ENCODE peak calls at places on chromosomes 7 and 10, in four cellular contexts. R, P, F and E are unnamed samples.

GRCh38 chr10:17001961-17002749 is 127.5 kb downstream of the CUBN start:
- DNase-seq in F (no peak), P (no peak), R (no peak), E (no peak)

GRCh38 chr10:88952647-88953111 is at the start of gene ACTA2:
- DNase-seq in P (no peak), R (no peak), F (peak), E (no peak)

GRCh38 chr7:39248041-39248692 is 270.5 kb downstream of the POU6F2 start:
- DNase-seq in R (no peak), F (no peak), P (no peak), E (no peak)

GRCh38 chr7:124764847-124765400 is 668 bp downstream of the GPR37 start:
- DNase-seq in F (peak), P (no peak), R (peak), E (peak)

GRCh38 chr10:71234970-71235681 is 22.8 kb downstream of the UNC5B start:
- DNase-seq in R (no peak), P (peak), F (peak), E (no peak)

GRCh38 chr7:121079425-121080169 is 91.1 kb downstream of the CPED1 start:
- DNase-seq in R (no peak), F (no peak), P (no peak), E (no peak)

GRCh38 chr7:23261843-23262452 is 15.4 kb downstream of the GPNMB start:
- DNase-seq in R (peak), P (peak), F (peak), E (peak)

GRCh38 chr7:137547477-137547876 is 203.9 kb upstream of the PTN start:
- DNase-seq in P (no peak), F (no peak), R (no peak), E (no peak)

GRCh38 chr7:134865001-134865845 is 85.8 kb downstream of the CALD1 start:
- DNase-seq in P (no peak), F (no peak), R (no peak), E (no peak)

GRCh38 chr10:14093735-14094484 is 236.8 kb downstream of the FRMD4A start:
- DNase-seq in F (peak), R (no peak), P (no peak), E (no peak)

GRCh38 chr10:70378122-70378521 is 4.3 kb downstream of the LRRC20 start:
- DNase-seq in P (no peak), R (no peak), F (no peak), E (no peak)

GRCh38 chr10:5892007-5892406 is 2.0 kb downstream of the FBH1 start:
- DNase-seq in P (no peak), R (no peak), F (no peak), E (no peak)

GRCh38 chr7:90233569-90233968 is 11.4 kb upstream of the CFAP69 start:
- DNase-seq in R (no peak), F (no peak), P (no peak), E (no peak)

GRCh38 chr7:116570306-116570705 is 45.5 kb downstream of the CAV1 start:
- DNase-seq in P (no peak), F (no peak), R (no peak), E (no peak)

GRCh38 chr10:47303105-47303504 is 3.1 kb downstream of the GDF10 start:
- DNase-seq in R (no peak), F (no peak), P (no peak), E (no peak)

GRCh38 chr7:133562617-133563016 is 309.7 kb downstream of the EXOC4 start:
- DNase-seq in R (no peak), F (no peak), P (no peak), E (no peak)

GRCh38 chr10:19918800-19919199 is 102.6 kb downstream of the PLXDC2 start:
- DNase-seq in R (no peak), P (no peak), F (no peak), E (no peak)

GRCh38 chr10:133391761-133392518 is 2.0 kb upstream of the MTG1 start:
- DNase-seq in R (no peak), P (no peak), F (no peak), E (no peak)

GRCh38 chr10:670038-670437 is 19.4 kb downstream of the DIP2C start:
- DNase-seq in R (no peak), F (no peak), P (no peak), E (no peak)

DNA sequence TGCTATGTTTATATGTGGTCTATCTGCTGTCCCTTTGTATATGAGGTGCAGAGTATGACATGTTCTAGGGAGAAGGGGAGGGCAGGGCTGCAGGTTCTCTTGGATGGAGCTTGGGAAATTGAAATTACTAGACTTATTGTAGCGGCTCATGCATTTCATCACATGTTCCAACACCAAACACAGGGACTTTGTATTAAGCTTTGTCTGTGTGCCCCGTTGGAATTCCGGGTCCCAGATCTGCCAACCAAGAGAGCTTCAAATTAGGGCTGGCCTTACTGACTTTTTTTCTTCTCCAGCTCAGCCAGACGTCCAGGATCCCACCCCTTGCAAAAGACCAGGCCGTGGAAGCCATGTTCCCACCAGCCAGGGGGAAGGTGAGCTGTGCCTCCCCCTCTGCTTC is 3.4 kb downstream of the ZNF789 start:
- DNase-seq in P (no peak), R (no peak), F (no peak), E (no peak)
- TF ChIP-seq TAF1 in P (no peak), R (no peak), F (no peak), E (no peak)

GRCh38 chr10:27865221-27865635 is 119.6 kb upstream of the MKX start:
- DNase-seq in P (no peak), R (no peak), F (no peak), E (no peak)
- TF ChIP-seq TAF1 in P (no peak), R (no peak), F (no peak), E (no peak)

DNA sequence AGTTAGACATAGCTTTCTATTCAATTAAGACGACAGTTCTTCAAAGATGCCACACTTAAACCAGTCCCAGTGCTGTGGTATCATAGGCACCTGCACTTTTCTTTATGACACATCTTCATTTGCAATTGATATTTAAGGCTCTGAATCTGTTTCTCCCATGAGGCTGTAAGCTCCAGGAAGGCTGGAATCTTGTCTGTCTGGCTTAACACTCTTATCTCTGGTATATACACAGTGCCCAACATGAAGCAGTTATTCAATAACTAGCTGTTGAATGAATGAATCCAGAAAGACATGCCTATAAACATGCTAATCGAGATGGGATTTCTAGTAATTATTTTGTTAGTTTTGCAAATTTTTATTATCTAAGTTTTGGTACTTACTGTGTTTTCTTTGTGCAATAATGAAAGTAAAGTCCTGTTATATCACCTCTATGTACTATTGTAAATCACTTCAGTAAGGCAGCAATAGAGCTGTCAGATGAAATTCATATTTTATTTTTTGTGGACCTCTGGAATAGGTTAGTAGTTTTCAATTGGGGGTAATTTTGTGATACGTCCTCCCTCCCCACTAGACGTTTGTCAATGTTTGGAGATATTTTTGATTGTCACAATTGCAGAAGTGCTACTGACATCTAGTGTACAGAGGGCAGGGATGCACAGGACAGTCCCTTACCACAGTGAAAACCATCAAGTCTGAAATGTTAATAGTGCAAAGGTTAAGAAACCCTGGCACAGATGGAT is 51.3 kb upstream of the STEAP4 start:
- DNase-seq in F (peak), R (no peak), P (no peak), E (no peak)
- TF ChIP-seq TAF1 in F (no peak), R (no peak), P (no peak), E (no peak)

GRCh38 chr7:91916068-91916440 is 24.6 kb upstream of the AKAP9 start:
- DNase-seq in F (no peak), R (no peak), P (no peak), E (no peak)
- TF ChIP-seq TAF1 in F (no peak), R (no peak), P (no peak), E (no peak)

DNA sequence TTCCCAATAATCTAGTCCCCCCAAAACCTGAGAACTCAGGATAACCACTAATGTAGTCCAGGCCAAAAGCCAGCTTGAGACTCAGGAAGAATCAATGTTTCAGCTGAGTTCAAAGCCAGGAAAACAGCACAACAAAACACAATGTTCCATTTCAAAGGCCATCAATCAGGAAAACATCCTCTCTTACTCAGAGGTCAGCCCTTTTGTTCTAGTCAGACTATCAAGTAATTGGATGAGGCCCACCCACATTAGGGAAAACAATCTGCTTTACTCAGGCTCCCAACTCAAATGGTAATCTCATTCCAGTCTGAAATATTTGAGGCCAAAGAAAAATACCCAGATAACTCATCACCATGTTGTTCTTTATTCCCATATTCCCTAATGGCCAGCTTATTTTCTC is 152.2 kb downstream of the SDHAF3 start:
- DNase-seq in P (no peak), F (no peak), R (no peak), E (no peak)
- TF ChIP-seq TAF1 in P (no peak), F (no peak), R (no peak), E (no peak)

GRCh38 chr7:94111009-94111408 is 106.9 kb upstream of the BET1 start:
- DNase-seq in F (no peak), P (no peak), R (no peak), E (no peak)

GRCh38 chr7:94109556-94109955 is 105.4 kb upstream of the BET1 start:
- DNase-seq in R (no peak), P (no peak), F (no peak), E (no peak)

DNA sequence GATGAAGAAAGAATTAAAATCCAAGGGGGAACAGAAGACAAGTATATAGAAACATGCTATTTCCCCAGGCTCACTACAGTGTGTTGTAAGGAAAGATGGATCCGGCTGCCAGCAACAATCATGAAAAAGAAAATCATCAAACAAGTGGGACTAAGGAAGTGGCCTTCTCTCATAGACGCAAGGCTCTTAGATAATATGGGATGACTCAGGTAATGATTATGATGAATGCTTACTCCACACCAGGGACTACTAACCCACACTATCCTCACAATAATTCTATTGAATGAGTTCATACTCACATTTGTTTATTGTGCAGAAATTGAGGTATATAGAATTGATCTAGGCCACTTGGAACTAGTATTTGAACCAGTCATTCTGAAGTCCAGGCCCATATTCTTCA is 111.2 kb upstream of the BET1 start:
- DNase-seq in P (no peak), F (no peak), R (no peak), E (no peak)
- TF ChIP-seq TAF1 in P (no peak), F (no peak), R (no peak), E (no peak)

GRCh38 chr7:30448461-30449189 is 30.0 kb downstream of the NOD1 start:
- DNase-seq in P (no peak), R (no peak), F (peak), E (no peak)

GRCh38 chr7:30452278-30452930 is 26.2 kb downstream of the NOD1 start:
- DNase-seq in F (no peak), P (no peak), R (no peak), E (no peak)

GRCh38 chr7:30451539-30452277 is 26.9 kb downstream of the NOD1 start:
- DNase-seq in R (no peak), F (no peak), P (no peak), E (no peak)

GRCh38 chr7:30450983-30451497 is 27.5 kb downstream of the NOD1 start:
- DNase-seq in P (no peak), R (no peak), F (peak), E (no peak)

DNA sequence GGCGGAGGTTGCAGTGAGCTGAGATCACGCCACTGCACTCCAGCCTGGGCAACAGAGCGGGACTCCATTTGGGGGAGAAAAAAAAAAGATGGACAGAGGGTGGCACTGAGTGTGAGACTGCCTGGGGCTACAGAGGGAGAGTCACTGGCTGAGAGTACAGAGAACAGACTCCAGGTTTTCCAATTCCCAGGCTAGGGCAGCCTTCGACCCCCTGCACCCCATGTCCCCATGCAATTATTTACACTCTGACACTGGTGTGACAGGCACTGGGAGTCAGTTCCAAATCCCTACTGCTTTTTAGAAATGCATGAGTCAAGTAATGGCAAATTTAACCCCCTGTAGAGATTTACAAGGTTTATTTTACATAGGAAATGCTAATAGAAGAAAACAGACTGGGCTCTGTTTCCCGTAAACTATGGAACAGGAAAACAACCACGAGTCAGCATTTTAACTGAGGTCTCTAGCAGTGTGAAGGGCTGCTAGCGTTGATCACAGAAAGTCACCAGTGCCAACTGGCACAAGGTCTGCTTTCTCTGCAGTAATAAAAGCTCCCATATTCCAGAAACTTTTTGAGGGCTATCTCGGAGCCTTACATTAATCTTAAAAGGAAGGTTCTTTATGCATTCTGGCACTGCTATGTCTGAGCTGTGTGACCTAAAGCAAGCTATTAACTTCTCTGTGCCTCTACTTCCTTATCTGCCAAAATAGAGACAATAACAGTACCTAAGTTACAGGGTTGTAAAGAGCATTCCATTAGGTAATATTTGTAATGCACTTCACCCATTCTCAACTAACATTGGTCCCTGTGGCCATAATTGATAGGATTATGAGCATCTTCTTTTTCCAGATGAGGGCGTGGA is 28.2 kb downstream of the NOD1 start:
- DNase-seq in P (no peak), F (no peak), R (no peak), E (no peak)
- TF ChIP-seq TAF1 in P (no peak), F (no peak), R (no peak), E (no peak)

GRCh38 chr7:957418-958220 is 3.1 kb upstream of the ADAP1 start:
- DNase-seq in F (peak), R (no peak), P (no peak), E (no peak)
- TF ChIP-seq TAF1 in F (no peak), R (no peak), P (no peak), E (no peak)

GRCh38 chr7:79458796-79459195 is 5.3 kb upstream of the MAGI2 start:
- DNase-seq in R (no peak), F (no peak), P (no peak), E (no peak)

GRCh38 chr7:79459381-79459780 is 5.9 kb upstream of the MAGI2 start:
- DNase-seq in P (no peak), F (no peak), R (no peak), E (no peak)

GRCh38 chr7:79462334-79462733 is 8.9 kb upstream of the MAGI2 start:
- DNase-seq in P (no peak), R (no peak), F (no peak), E (no peak)

GRCh38 chr7:79461660-79462059 is 8.2 kb upstream of the MAGI2 start:
- DNase-seq in P (no peak), F (no peak), R (no peak), E (no peak)
- TF ChIP-seq TAF1 in P (no peak), F (no peak), R (no peak), E (no peak)

GRCh38 chr7:32588657-32589056 is 93.4 kb downstream of the AVL9 start:
- DNase-seq in R (peak), P (no peak), F (no peak), E (no peak)

GRCh38 chr7:32587431-32587948 is 92.2 kb downstream of the AVL9 start:
- DNase-seq in F (no peak), P (no peak), R (no peak), E (no peak)

GRCh38 chr7:32583791-32584190 is 88.5 kb downstream of the AVL9 start:
- DNase-seq in R (no peak), F (no peak), P (no peak), E (no peak)

GRCh38 chr7:32582036-32582435 is 86.7 kb downstream of the AVL9 start:
- DNase-seq in P (no peak), R (no peak), F (no peak), E (no peak)

DNA sequence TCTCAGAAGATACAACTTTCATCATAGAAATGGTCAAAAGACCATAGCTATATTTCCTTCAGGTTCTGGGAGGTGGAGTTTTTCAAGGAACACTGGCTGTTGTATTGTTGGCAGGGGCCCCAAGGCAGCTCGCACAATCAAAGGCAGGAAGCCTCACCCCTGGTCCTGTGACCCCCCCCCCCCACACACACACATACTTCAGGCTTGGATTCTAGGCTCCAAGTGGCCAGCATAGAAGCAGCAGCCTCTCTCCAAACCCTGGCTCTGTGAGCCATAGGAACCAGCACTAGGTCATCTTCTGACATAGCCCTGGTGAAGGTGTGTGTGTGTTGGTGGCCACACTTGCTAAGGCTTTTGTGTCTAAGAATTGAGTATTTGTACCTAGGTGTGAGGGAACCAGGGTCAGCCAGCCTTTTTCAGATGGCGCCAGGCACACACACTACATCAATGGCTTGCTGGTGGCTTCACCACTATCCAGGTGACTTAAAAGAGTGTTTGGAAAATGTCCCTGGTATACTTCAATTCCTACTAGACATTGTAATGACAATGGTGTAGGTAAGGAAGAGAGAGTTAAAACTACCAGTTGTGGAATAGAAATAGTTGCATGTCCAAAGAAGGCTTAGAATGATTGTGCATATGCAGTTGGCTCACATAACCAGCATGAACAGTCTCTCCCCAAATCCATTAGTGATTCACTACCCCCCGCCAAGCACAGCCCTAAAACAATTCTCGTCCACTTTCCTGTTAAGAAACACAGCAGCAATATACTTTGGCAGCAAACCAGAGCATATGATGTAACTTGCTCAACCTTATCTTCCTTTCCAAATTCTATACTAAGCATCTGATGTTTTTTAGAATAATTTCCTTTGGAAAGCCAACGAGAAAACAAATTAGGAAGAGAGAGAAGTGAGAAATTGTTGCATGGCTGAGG is 91.3 kb downstream of the AVL9 start:
- DNase-seq in P (peak), R (no peak), F (no peak), E (no peak)
- TF ChIP-seq TAF1 in P (no peak), R (no peak), F (no peak), E (no peak)